ENCODE peak calls at places on chromosome 4, in nine cellular contexts. One of them, this sample, is unnamed.
A peak's percentile ranks its signal among the peaks of the same experiment; 100 is the strongest.

GRCh38 chr4:168716411-168717129 is 219.7 kb downstream of the PALLD start:
- DNase-seq in GM12891: no peak
- DNase-seq in activated CD4-positive, alpha-beta T cell treated with anti-CD3 and anti-CD28 coated beads, Interleukin-2, amount 50 U/mL, for 1 hour: no peak
- DNase-seq in COR-L47: no peak
- DNase-seq in vagina: no peak
- DNase-seq in activated naive CD4-positive, alpha-beta T cell treated with anti-CD3 and anti-CD28 coated beads for 36 hours: no peak
- DNase-seq in glomerular endothelial cell: no peak
- DNase-seq in Ammon's horn: no peak
- DNase-seq in erythroblast: no peak
- DNase-seq in this sample: no peak

GRCh38 chr4:183444953-183445543 is 612 bp downstream of the CDKN2AIP start:
- DNase-seq in glomerular endothelial cell: no peak
- DNase-seq in COR-L47: no peak
- DNase-seq in Ammon's horn: no peak
- DNase-seq in vagina: no peak
- DNase-seq in erythroblast: peak; percentile 77
- DNase-seq in activated CD4-positive, alpha-beta T cell treated with anti-CD3 and anti-CD28 coated beads, Interleukin-2, amount 50 U/mL, for 1 hour: no peak
- DNase-seq in activated naive CD4-positive, alpha-beta T cell treated with anti-CD3 and anti-CD28 coated beads for 36 hours: no peak
- DNase-seq in GM12891: peak; percentile 41
- DNase-seq in this sample: peak; percentile 25

GRCh38 chr4:4851081-4851480 is 8.4 kb upstream of the MSX1 start:
- DNase-seq in erythroblast: no peak
- DNase-seq in glomerular endothelial cell: no peak
- DNase-seq in Ammon's horn: no peak
- DNase-seq in activated CD4-positive, alpha-beta T cell treated with anti-CD3 and anti-CD28 coated beads, Interleukin-2, amount 50 U/mL, for 1 hour: no peak
- DNase-seq in activated naive CD4-positive, alpha-beta T cell treated with anti-CD3 and anti-CD28 coated beads for 36 hours: no peak
- DNase-seq in GM12891: no peak
- DNase-seq in vagina: no peak
- DNase-seq in COR-L47: no peak
- DNase-seq in this sample: no peak

GRCh38 chr4:148787831-148788477 is 345.7 kb upstream of the NR3C2 start:
- DNase-seq in GM12891: no peak
- DNase-seq in COR-L47: no peak
- DNase-seq in activated CD4-positive, alpha-beta T cell treated with anti-CD3 and anti-CD28 coated beads, Interleukin-2, amount 50 U/mL, for 1 hour: no peak
- DNase-seq in glomerular endothelial cell: no peak
- DNase-seq in activated naive CD4-positive, alpha-beta T cell treated with anti-CD3 and anti-CD28 coated beads for 36 hours: no peak
- DNase-seq in erythroblast: no peak
- DNase-seq in Ammon's horn: no peak
- DNase-seq in vagina: no peak
- DNase-seq in this sample: no peak

GRCh38 chr4:73964862-73965611 is 16.8 kb downstream of the PF4 start:
- DNase-seq in vagina: no peak
- DNase-seq in Ammon's horn: no peak
- DNase-seq in erythroblast: no peak
- DNase-seq in activated naive CD4-positive, alpha-beta T cell treated with anti-CD3 and anti-CD28 coated beads for 36 hours: no peak
- DNase-seq in glomerular endothelial cell: no peak
- DNase-seq in COR-L47: no peak
- DNase-seq in GM12891: no peak
- DNase-seq in activated CD4-positive, alpha-beta T cell treated with anti-CD3 and anti-CD28 coated beads, Interleukin-2, amount 50 U/mL, for 1 hour: no peak
- DNase-seq in this sample: peak; percentile 24

GRCh38 chr4:148397006-148397673 is 45.1 kb downstream of the NR3C2 start:
- DNase-seq in glomerular endothelial cell: no peak
- DNase-seq in vagina: no peak
- DNase-seq in activated CD4-positive, alpha-beta T cell treated with anti-CD3 and anti-CD28 coated beads, Interleukin-2, amount 50 U/mL, for 1 hour: no peak
- DNase-seq in Ammon's horn: no peak
- DNase-seq in erythroblast: no peak
- DNase-seq in GM12891: no peak
- DNase-seq in activated naive CD4-positive, alpha-beta T cell treated with anti-CD3 and anti-CD28 coated beads for 36 hours: no peak
- DNase-seq in COR-L47: no peak
- DNase-seq in this sample: no peak

GRCh38 chr4:16607693-16608092 is 290.8 kb downstream of the LDB2 start:
- DNase-seq in activated CD4-positive, alpha-beta T cell treated with anti-CD3 and anti-CD28 coated beads, Interleukin-2, amount 50 U/mL, for 1 hour: no peak
- DNase-seq in GM12891: no peak
- DNase-seq in erythroblast: no peak
- DNase-seq in Ammon's horn: no peak
- DNase-seq in glomerular endothelial cell: no peak
- DNase-seq in COR-L47: no peak
- DNase-seq in activated naive CD4-positive, alpha-beta T cell treated with anti-CD3 and anti-CD28 coated beads for 36 hours: no peak
- DNase-seq in vagina: no peak
- DNase-seq in this sample: no peak

GRCh38 chr4:77177196-77177595 is 20.2 kb downstream of the CCNG2 start:
- DNase-seq in GM12891: no peak
- DNase-seq in activated CD4-positive, alpha-beta T cell treated with anti-CD3 and anti-CD28 coated beads, Interleukin-2, amount 50 U/mL, for 1 hour: no peak
- DNase-seq in vagina: no peak
- DNase-seq in glomerular endothelial cell: no peak
- DNase-seq in activated naive CD4-positive, alpha-beta T cell treated with anti-CD3 and anti-CD28 coated beads for 36 hours: no peak
- DNase-seq in COR-L47: no peak
- DNase-seq in erythroblast: no peak
- DNase-seq in Ammon's horn: no peak
- DNase-seq in this sample: no peak

GRCh38 chr4:143558286-143558685 is 44.8 kb downstream of the SMARCA5 start:
- DNase-seq in GM12891: no peak
- DNase-seq in COR-L47: no peak
- DNase-seq in vagina: no peak
- DNase-seq in activated naive CD4-positive, alpha-beta T cell treated with anti-CD3 and anti-CD28 coated beads for 36 hours: no peak
- DNase-seq in glomerular endothelial cell: no peak
- DNase-seq in Ammon's horn: no peak
- DNase-seq in erythroblast: peak; percentile 55
- DNase-seq in activated CD4-positive, alpha-beta T cell treated with anti-CD3 and anti-CD28 coated beads, Interleukin-2, amount 50 U/mL, for 1 hour: no peak
- DNase-seq in this sample: no peak

GRCh38 chr4:46274717-46275116 is 115.2 kb downstream of the GABRA2 start:
- DNase-seq in vagina: no peak
- DNase-seq in Ammon's horn: no peak
- DNase-seq in activated CD4-positive, alpha-beta T cell treated with anti-CD3 and anti-CD28 coated beads, Interleukin-2, amount 50 U/mL, for 1 hour: no peak
- DNase-seq in erythroblast: peak; percentile 7
- DNase-seq in activated naive CD4-positive, alpha-beta T cell treated with anti-CD3 and anti-CD28 coated beads for 36 hours: no peak
- DNase-seq in glomerular endothelial cell: no peak
- DNase-seq in COR-L47: no peak
- DNase-seq in GM12891: no peak
- DNase-seq in this sample: no peak

GRCh38 chr4:126701756-126702155 is 931.0 kb upstream of the INTU start:
- DNase-seq in activated naive CD4-positive, alpha-beta T cell treated with anti-CD3 and anti-CD28 coated beads for 36 hours: no peak
- DNase-seq in Ammon's horn: peak; percentile 4
- DNase-seq in vagina: no peak
- DNase-seq in COR-L47: no peak
- DNase-seq in glomerular endothelial cell: no peak
- DNase-seq in GM12891: no peak
- DNase-seq in activated CD4-positive, alpha-beta T cell treated with anti-CD3 and anti-CD28 coated beads, Interleukin-2, amount 50 U/mL, for 1 hour: no peak
- DNase-seq in erythroblast: no peak
- DNase-seq in this sample: no peak

GRCh38 chr4:138269175-138269574 is 27.0 kb upstream of the SLC7A11 start:
- DNase-seq in activated naive CD4-positive, alpha-beta T cell treated with anti-CD3 and anti-CD28 coated beads for 36 hours: no peak
- DNase-seq in activated CD4-positive, alpha-beta T cell treated with anti-CD3 and anti-CD28 coated beads, Interleukin-2, amount 50 U/mL, for 1 hour: no peak
- DNase-seq in COR-L47: no peak
- DNase-seq in vagina: no peak
- DNase-seq in Ammon's horn: no peak
- DNase-seq in erythroblast: no peak
- DNase-seq in GM12891: no peak
- DNase-seq in glomerular endothelial cell: no peak
- DNase-seq in this sample: no peak

GRCh38 chr4:2277956-2278355 is 16.0 kb upstream of the MXD4 start:
- DNase-seq in activated CD4-positive, alpha-beta T cell treated with anti-CD3 and anti-CD28 coated beads, Interleukin-2, amount 50 U/mL, for 1 hour: no peak
- DNase-seq in vagina: no peak
- DNase-seq in COR-L47: no peak
- DNase-seq in glomerular endothelial cell: no peak
- DNase-seq in activated naive CD4-positive, alpha-beta T cell treated with anti-CD3 and anti-CD28 coated beads for 36 hours: no peak
- DNase-seq in GM12891: no peak
- DNase-seq in erythroblast: no peak
- DNase-seq in Ammon's horn: no peak
- DNase-seq in this sample: no peak

GRCh38 chr4:23039813-23040212 is 347.1 kb downstream of the GBA3 start:
- DNase-seq in GM12891: no peak
- DNase-seq in COR-L47: no peak
- DNase-seq in vagina: no peak
- DNase-seq in erythroblast: no peak
- DNase-seq in activated CD4-positive, alpha-beta T cell treated with anti-CD3 and anti-CD28 coated beads, Interleukin-2, amount 50 U/mL, for 1 hour: no peak
- DNase-seq in glomerular endothelial cell: no peak
- DNase-seq in Ammon's horn: no peak
- DNase-seq in activated naive CD4-positive, alpha-beta T cell treated with anti-CD3 and anti-CD28 coated beads for 36 hours: no peak
- DNase-seq in this sample: peak; percentile 38

GRCh38 chr4:109298279-109299010 is 4.0 kb downstream of the COL25A1 start:
- DNase-seq in vagina: no peak
- DNase-seq in erythroblast: no peak
- DNase-seq in Ammon's horn: no peak
- DNase-seq in COR-L47: no peak
- DNase-seq in GM12891: peak; percentile 12
- DNase-seq in activated naive CD4-positive, alpha-beta T cell treated with anti-CD3 and anti-CD28 coated beads for 36 hours: no peak
- DNase-seq in activated CD4-positive, alpha-beta T cell treated with anti-CD3 and anti-CD28 coated beads, Interleukin-2, amount 50 U/mL, for 1 hour: no peak
- DNase-seq in glomerular endothelial cell: no peak
- DNase-seq in this sample: peak; percentile 14

GRCh38 chr4:173151496-173151895 is 17.1 kb upstream of the GALNT7 start:
- DNase-seq in Ammon's horn: no peak
- DNase-seq in COR-L47: no peak
- DNase-seq in GM12891: no peak
- DNase-seq in erythroblast: no peak
- DNase-seq in vagina: no peak
- DNase-seq in activated naive CD4-positive, alpha-beta T cell treated with anti-CD3 and anti-CD28 coated beads for 36 hours: no peak
- DNase-seq in activated CD4-positive, alpha-beta T cell treated with anti-CD3 and anti-CD28 coated beads, Interleukin-2, amount 50 U/mL, for 1 hour: no peak
- DNase-seq in glomerular endothelial cell: no peak
- DNase-seq in this sample: no peak

GRCh38 chr4:99458911-99459447 is 23.8 kb upstream of the ADH7 start:
- DNase-seq in COR-L47: no peak
- DNase-seq in activated naive CD4-positive, alpha-beta T cell treated with anti-CD3 and anti-CD28 coated beads for 36 hours: no peak
- DNase-seq in glomerular endothelial cell: no peak
- DNase-seq in activated CD4-positive, alpha-beta T cell treated with anti-CD3 and anti-CD28 coated beads, Interleukin-2, amount 50 U/mL, for 1 hour: no peak
- DNase-seq in Ammon's horn: no peak
- DNase-seq in GM12891: no peak
- DNase-seq in erythroblast: no peak
- DNase-seq in vagina: no peak
- DNase-seq in this sample: peak; percentile 37

GRCh38 chr4:76977731-76978350 is 28.3 kb downstream of the SEPTIN11 start:
- DNase-seq in activated CD4-positive, alpha-beta T cell treated with anti-CD3 and anti-CD28 coated beads, Interleukin-2, amount 50 U/mL, for 1 hour: no peak
- DNase-seq in glomerular endothelial cell: peak; percentile 41
- DNase-seq in erythroblast: no peak
- DNase-seq in vagina: no peak
- DNase-seq in activated naive CD4-positive, alpha-beta T cell treated with anti-CD3 and anti-CD28 coated beads for 36 hours: no peak
- DNase-seq in Ammon's horn: no peak
- DNase-seq in COR-L47: no peak
- DNase-seq in GM12891: no peak
- DNase-seq in this sample: no peak

GRCh38 chr4:80058740-80059139 is 14.3 kb downstream of the ANTXR2 start:
- DNase-seq in COR-L47: no peak
- DNase-seq in GM12891: peak; percentile 20
- DNase-seq in Ammon's horn: no peak
- DNase-seq in erythroblast: peak; percentile 34
- DNase-seq in activated CD4-positive, alpha-beta T cell treated with anti-CD3 and anti-CD28 coated beads, Interleukin-2, amount 50 U/mL, for 1 hour: peak; percentile 19
- DNase-seq in activated naive CD4-positive, alpha-beta T cell treated with anti-CD3 and anti-CD28 coated beads for 36 hours: peak; percentile 67
- DNase-seq in vagina: no peak
- DNase-seq in glomerular endothelial cell: no peak
- DNase-seq in this sample: no peak

GRCh38 chr4:150501019-150501727 is 80.8 kb upstream of the MAB21L2 start:
- DNase-seq in activated CD4-positive, alpha-beta T cell treated with anti-CD3 and anti-CD28 coated beads, Interleukin-2, amount 50 U/mL, for 1 hour: no peak
- DNase-seq in COR-L47: no peak
- DNase-seq in activated naive CD4-positive, alpha-beta T cell treated with anti-CD3 and anti-CD28 coated beads for 36 hours: no peak
- DNase-seq in erythroblast: no peak
- DNase-seq in vagina: no peak
- DNase-seq in glomerular endothelial cell: no peak
- DNase-seq in GM12891: no peak
- DNase-seq in Ammon's horn: no peak
- DNase-seq in this sample: no peak

GRCh38 chr4:99144070-99144469 is at the start of gene ADH4:
- DNase-seq in glomerular endothelial cell: no peak
- DNase-seq in GM12891: no peak
- DNase-seq in Ammon's horn: no peak
- DNase-seq in COR-L47: no peak
- DNase-seq in erythroblast: no peak
- DNase-seq in activated naive CD4-positive, alpha-beta T cell treated with anti-CD3 and anti-CD28 coated beads for 36 hours: no peak
- DNase-seq in activated CD4-positive, alpha-beta T cell treated with anti-CD3 and anti-CD28 coated beads, Interleukin-2, amount 50 U/mL, for 1 hour: no peak
- DNase-seq in vagina: no peak
- DNase-seq in this sample: no peak

GRCh38 chr4:20271954-20272353 is 20.2 kb downstream of the SLIT2 start:
- DNase-seq in GM12891: no peak
- DNase-seq in erythroblast: no peak
- DNase-seq in vagina: no peak
- DNase-seq in COR-L47: no peak
- DNase-seq in activated CD4-positive, alpha-beta T cell treated with anti-CD3 and anti-CD28 coated beads, Interleukin-2, amount 50 U/mL, for 1 hour: no peak
- DNase-seq in glomerular endothelial cell: no peak
- DNase-seq in activated naive CD4-positive, alpha-beta T cell treated with anti-CD3 and anti-CD28 coated beads for 36 hours: no peak
- DNase-seq in Ammon's horn: no peak
- DNase-seq in this sample: no peak

GRCh38 chr4:185254434-185254833 is 45.0 kb downstream of the SNX25 start:
- DNase-seq in activated naive CD4-positive, alpha-beta T cell treated with anti-CD3 and anti-CD28 coated beads for 36 hours: no peak
- DNase-seq in COR-L47: no peak
- DNase-seq in activated CD4-positive, alpha-beta T cell treated with anti-CD3 and anti-CD28 coated beads, Interleukin-2, amount 50 U/mL, for 1 hour: no peak
- DNase-seq in glomerular endothelial cell: no peak
- DNase-seq in GM12891: no peak
- DNase-seq in vagina: no peak
- DNase-seq in Ammon's horn: no peak
- DNase-seq in erythroblast: no peak
- DNase-seq in this sample: no peak

GRCh38 chr4:148443550-148444295 is 1.5 kb upstream of the NR3C2 start:
- DNase-seq in COR-L47: no peak
- DNase-seq in activated naive CD4-positive, alpha-beta T cell treated with anti-CD3 and anti-CD28 coated beads for 36 hours: peak; percentile 47
- DNase-seq in erythroblast: no peak
- DNase-seq in GM12891: peak; percentile 5
- DNase-seq in activated CD4-positive, alpha-beta T cell treated with anti-CD3 and anti-CD28 coated beads, Interleukin-2, amount 50 U/mL, for 1 hour: peak; percentile 28
- DNase-seq in Ammon's horn: no peak
- DNase-seq in vagina: no peak
- DNase-seq in glomerular endothelial cell: no peak
- DNase-seq in this sample: peak; percentile 24

GRCh38 chr4:106329027-106329618 is 12.8 kb downstream of the AIMP1 start:
- DNase-seq in activated naive CD4-positive, alpha-beta T cell treated with anti-CD3 and anti-CD28 coated beads for 36 hours: no peak
- DNase-seq in activated CD4-positive, alpha-beta T cell treated with anti-CD3 and anti-CD28 coated beads, Interleukin-2, amount 50 U/mL, for 1 hour: no peak
- DNase-seq in vagina: no peak
- DNase-seq in glomerular endothelial cell: no peak
- DNase-seq in GM12891: no peak
- DNase-seq in COR-L47: peak; percentile 5
- DNase-seq in Ammon's horn: peak; percentile 10
- DNase-seq in erythroblast: peak; percentile 34
- DNase-seq in this sample: no peak

GRCh38 chr4:7193040-7193958 is 961 bp downstream of the SORCS2 start:
- DNase-seq in GM12891: no peak
- DNase-seq in activated naive CD4-positive, alpha-beta T cell treated with anti-CD3 and anti-CD28 coated beads for 36 hours: no peak
- DNase-seq in activated CD4-positive, alpha-beta T cell treated with anti-CD3 and anti-CD28 coated beads, Interleukin-2, amount 50 U/mL, for 1 hour: no peak
- DNase-seq in COR-L47: peak; percentile 39
- DNase-seq in glomerular endothelial cell: no peak
- DNase-seq in erythroblast: no peak
- DNase-seq in Ammon's horn: no peak
- DNase-seq in vagina: peak; percentile 91
- DNase-seq in this sample: no peak

GRCh38 chr4:168475745-168476144 is 4.5 kb downstream of the DDX60L start:
- DNase-seq in erythroblast: peak; percentile 22
- DNase-seq in Ammon's horn: no peak
- DNase-seq in vagina: no peak
- DNase-seq in GM12891: no peak
- DNase-seq in activated CD4-positive, alpha-beta T cell treated with anti-CD3 and anti-CD28 coated beads, Interleukin-2, amount 50 U/mL, for 1 hour: peak; percentile 18
- DNase-seq in glomerular endothelial cell: no peak
- DNase-seq in COR-L47: no peak
- DNase-seq in activated naive CD4-positive, alpha-beta T cell treated with anti-CD3 and anti-CD28 coated beads for 36 hours: peak; percentile 76
- DNase-seq in this sample: no peak

GRCh38 chr4:107452717-107453116 is 267.3 kb downstream of the PAPSS1 start:
- DNase-seq in activated naive CD4-positive, alpha-beta T cell treated with anti-CD3 and anti-CD28 coated beads for 36 hours: no peak
- DNase-seq in COR-L47: no peak
- DNase-seq in glomerular endothelial cell: no peak
- DNase-seq in vagina: no peak
- DNase-seq in Ammon's horn: no peak
- DNase-seq in GM12891: no peak
- DNase-seq in erythroblast: no peak
- DNase-seq in activated CD4-positive, alpha-beta T cell treated with anti-CD3 and anti-CD28 coated beads, Interleukin-2, amount 50 U/mL, for 1 hour: no peak
- DNase-seq in this sample: no peak

GRCh38 chr4:182822554-182822953 is 94.6 kb downstream of the DCTD start:
- DNase-seq in activated naive CD4-positive, alpha-beta T cell treated with anti-CD3 and anti-CD28 coated beads for 36 hours: no peak
- DNase-seq in activated CD4-positive, alpha-beta T cell treated with anti-CD3 and anti-CD28 coated beads, Interleukin-2, amount 50 U/mL, for 1 hour: no peak
- DNase-seq in glomerular endothelial cell: no peak
- DNase-seq in COR-L47: no peak
- DNase-seq in Ammon's horn: no peak
- DNase-seq in vagina: no peak
- DNase-seq in erythroblast: no peak
- DNase-seq in GM12891: no peak
- DNase-seq in this sample: no peak

GRCh38 chr4:165204462-165204830 is 2.9 kb upstream of the KLHL2 start:
- DNase-seq in COR-L47: no peak
- DNase-seq in Ammon's horn: no peak
- DNase-seq in erythroblast: no peak
- DNase-seq in glomerular endothelial cell: no peak
- DNase-seq in activated naive CD4-positive, alpha-beta T cell treated with anti-CD3 and anti-CD28 coated beads for 36 hours: peak; percentile 44
- DNase-seq in GM12891: no peak
- DNase-seq in activated CD4-positive, alpha-beta T cell treated with anti-CD3 and anti-CD28 coated beads, Interleukin-2, amount 50 U/mL, for 1 hour: no peak
- DNase-seq in vagina: no peak
- DNase-seq in this sample: peak; percentile 2